ENCODE peak calls at places on chromosomes 13 and 19, in seven cellular contexts. D is adrenal gland, W is esophagus squamous epithelium, Q is A549, L is prostate gland, B is transverse colon, S is AG04450. R is an unnamed sample.

GRCh38 chr19:2820112-2820702 is 539 bp downstream of the ZNF554 start:
- DNase-seq in D (peak), W (no peak), Q (no peak), L (no peak), B (peak), S (no peak), R (peak)

GRCh38 chr19:28465317-28466086 is 747.4 kb downstream of the UQCRFS1 start:
- DNase-seq in D (no peak), W (no peak), Q (no peak), L (no peak), B (no peak), S (no peak), R (no peak)

GRCh38 chr13:110413311-110414040 is 106.4 kb downstream of the COL4A2 start:
- DNase-seq in D (no peak), W (no peak), Q (no peak), L (no peak), B (no peak), S (no peak), R (no peak)

GRCh38 chr19:57537953-57538547 is 10.9 kb downstream of the ZNF549 start:
- DNase-seq in D (no peak), W (no peak), Q (no peak), L (no peak), B (no peak), S (no peak), R (no peak)

GRCh38 chr13:91647361-91647970 is 249.0 kb downstream of the GPC5 start:
- DNase-seq in D (peak), W (no peak), Q (peak), L (no peak), B (peak), S (no peak), R (peak)

GRCh38 chr13:52187029-52187423 is 27.6 kb upstream of the NEK3 start:
- DNase-seq in D (no peak), W (no peak), Q (no peak), L (no peak), B (no peak), S (no peak), R (no peak)

GRCh38 chr19:39157997-39158389 is 32.4 kb downstream of the PAK4 start:
- DNase-seq in D (no peak), W (no peak), Q (no peak), L (no peak), B (no peak), S (no peak), R (no peak)

GRCh38 chr19:56765107-56765506 is 75.4 kb downstream of the PEG3 start:
- DNase-seq in D (peak), W (no peak), Q (no peak), L (peak), B (peak), S (no peak), R (no peak)

GRCh38 chr13:101323601-101324000 is 92.7 kb downstream of the NALCN start:
- DNase-seq in D (no peak), W (no peak), Q (no peak), L (no peak), B (no peak), S (no peak), R (peak)

DNA sequence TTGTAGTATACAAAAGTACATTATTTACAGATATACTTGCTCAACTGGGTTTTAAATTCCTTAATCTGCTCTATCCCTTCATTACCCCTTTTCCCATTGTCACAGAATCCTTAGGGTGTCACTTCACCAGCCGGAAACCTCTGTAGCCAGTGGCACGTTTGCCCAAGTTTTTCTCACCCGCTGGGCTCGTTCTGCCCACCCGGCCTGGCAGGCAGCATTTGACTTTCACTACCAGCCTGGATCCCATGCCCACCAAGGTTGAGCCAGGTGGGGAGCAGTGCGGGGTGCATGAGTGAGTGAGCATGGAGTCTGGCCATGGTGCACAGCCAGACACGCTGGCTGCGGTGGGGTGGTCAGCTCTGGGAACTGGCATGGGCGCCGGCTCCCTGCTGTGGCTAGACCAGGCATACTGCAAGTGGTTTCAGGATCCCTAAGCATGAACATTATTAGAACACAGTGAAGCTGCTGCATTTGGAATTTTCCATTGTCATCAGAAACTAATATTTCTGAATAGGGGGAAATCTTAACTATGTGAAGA is 98.3 kb downstream of the NALCN start:
- DNase-seq in D (no peak), W (no peak), Q (no peak), L (no peak), B (no peak), S (no peak), R (no peak)
- H3K27ac ChIP-seq in D (no peak), W (no peak), Q (no peak), L (no peak), B (no peak), S (no peak), R (no peak)

DNA sequence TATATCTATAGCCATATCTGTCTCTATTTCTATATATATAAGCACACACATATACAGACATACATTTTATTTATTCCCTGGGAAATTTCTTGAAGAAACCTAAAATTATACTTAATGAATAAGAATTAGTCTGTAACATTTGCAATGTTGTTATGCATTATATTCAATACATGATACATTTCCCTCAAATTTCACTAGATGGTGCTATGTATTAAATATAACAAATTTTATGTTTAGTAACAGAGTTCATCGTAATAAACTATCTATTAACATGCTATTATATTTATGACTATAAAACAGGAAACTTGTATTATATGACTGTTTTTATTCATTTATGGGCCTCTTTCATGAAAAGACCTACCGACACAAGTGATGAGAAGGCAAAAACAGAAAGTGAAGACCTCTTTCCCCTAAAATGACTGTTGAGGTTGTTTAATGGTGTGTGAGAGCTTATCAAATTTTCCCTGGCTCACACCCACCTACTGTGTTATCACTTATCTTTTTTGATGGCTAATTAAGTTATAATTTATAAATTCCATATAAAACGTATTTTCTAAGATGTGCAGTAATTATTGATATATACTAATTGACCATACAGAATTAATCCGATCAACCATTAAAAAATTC is 881.9 kb downstream of the SLITRK6 start:
- DNase-seq in D (no peak), W (no peak), Q (peak), L (no peak), B (no peak), S (no peak), R (peak)
- TF ChIP-seq CTCF in D (peak), W (no peak), Q (peak), L (no peak), B (peak), S (peak), R (peak)

GRCh38 chr13:66965146-66965545 is 265.0 kb downstream of the PCDH9 start:
- DNase-seq in D (no peak), W (no peak), Q (no peak), L (no peak), B (no peak), S (no peak), R (no peak)
- H3K27ac ChIP-seq in D (no peak), W (no peak), Q (no peak), L (no peak), B (no peak), S (no peak), R (no peak)

DNA sequence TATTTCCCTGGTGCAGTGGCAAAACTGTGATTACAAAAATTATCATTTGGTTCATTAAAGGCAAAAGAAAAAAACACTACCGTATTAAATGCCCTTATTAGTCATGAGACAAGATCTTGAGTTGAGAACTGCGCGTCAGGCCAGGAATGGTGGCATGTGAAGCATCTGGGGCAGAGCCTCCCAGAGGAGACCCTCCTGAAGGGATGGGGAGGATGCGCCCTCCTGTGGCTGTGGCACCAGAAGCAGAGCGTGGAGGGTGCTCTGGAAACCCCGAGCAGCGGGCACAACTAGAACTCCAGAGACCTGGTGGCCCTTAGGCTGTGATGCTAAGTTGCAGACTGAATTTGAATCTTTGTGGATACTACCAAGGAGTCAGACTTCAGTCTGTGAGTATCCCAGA is 11.5 kb downstream of the CUL4A start:
- DNase-seq in D (no peak), W (no peak), Q (peak), L (no peak), B (no peak), S (no peak), R (no peak)
- TF ChIP-seq CTCF in D (no peak), W (no peak), Q (no peak), L (no peak), B (no peak), S (peak), R (no peak)

GRCh38 chr19:8215783-8216182 is 6.6 kb downstream of the CERS4 start:
- DNase-seq in D (no peak), W (no peak), Q (no peak), L (no peak), B (no peak), S (no peak), R (no peak)
- H3K27ac ChIP-seq in D (no peak), W (no peak), Q (no peak), L (no peak), B (no peak), S (no peak), R (no peak)

GRCh38 chr19:38033658-38034150 is 126.7 kb downstream of the SIPA1L3 start:
- DNase-seq in D (no peak), W (no peak), Q (no peak), L (no peak), B (peak), S (no peak), R (no peak)
- TF ChIP-seq CTCF in D (no peak), W (no peak), Q (no peak), L (no peak), B (no peak), S (no peak), R (no peak)